ENCODE peak calls at places on chromosomes 12 and 14, in ten cellular contexts. R, H, S, N, V, U, O, B, A and T are unnamed samples.

GRCh38 chr14:37585971-37586759 is 8.9 kb downstream of the FOXA1 start:
- DNase-seq in N (no peak), V (no peak), A (no peak), U (no peak), B (no peak), R (no peak), H (no peak), O (no peak), S (no peak), T (no peak)

GRCh38 chr14:21543426-21544350 is 17.5 kb upstream of the SALL2 start:
- DNase-seq in U (no peak), S (peak; percentile 21), O (no peak), H (no peak), V (peak; percentile 52), R (no peak), N (no peak), A (no peak), B (no peak), T (no peak)

GRCh38 chr14:106037380-106037779 is 511.0 kb downstream of the TMEM121 start:
- DNase-seq in B (no peak), V (no peak), R (no peak), H (no peak), S (no peak), O (no peak), U (no peak), N (no peak), A (no peak), T (no peak)

GRCh38 chr12:97946701-97947100 is 484.1 kb downstream of the RMST start:
- DNase-seq in S (no peak), N (no peak), H (no peak), A (no peak), U (no peak), V (peak; percentile 23), B (no peak), R (no peak), O (no peak), T (no peak)

GRCh38 chr12:89469361-89469760 is 55.2 kb downstream of the GALNT4 start:
- DNase-seq in R (no peak), V (no peak), A (no peak), H (no peak), B (peak; percentile 73), S (no peak), O (no peak), U (no peak), N (no peak), T (no peak)

GRCh38 chr12:48572326-48572725 is 2.5 kb upstream of the LALBA start:
- DNase-seq in S (no peak), V (no peak), U (no peak), H (no peak), O (no peak), A (no peak), B (no peak), R (no peak), N (no peak), T (no peak)

GRCh38 chr12:40921563-40922163 is 229.4 kb downstream of the CNTN1 start:
- DNase-seq in B (peak; percentile 19), S (no peak), V (peak; percentile 37), N (no peak), R (peak; percentile 8), O (no peak), A (no peak), H (peak; percentile 39), U (no peak), T (peak; percentile 2)

GRCh38 chr12:59191372-59191771 is 271.1 kb upstream of the LRIG3 start:
- DNase-seq in U (no peak), H (no peak), A (no peak), S (no peak), R (no peak), N (no peak), O (no peak), B (no peak), V (no peak), T (no peak)

GRCh38 chr12:99766408-99766807 is 118.9 kb downstream of the GARIN6 start:
- DNase-seq in A (no peak), S (no peak), U (no peak), B (no peak), H (no peak), R (no peak), O (no peak), V (no peak), N (no peak), T (no peak)

GRCh38 chr12:10607885-10608458 is 5.4 kb downstream of the MAGOHB start:
- DNase-seq in S (no peak), N (no peak), U (no peak), B (peak; percentile 15), V (peak; percentile 21), H (no peak), A (no peak), O (no peak), R (no peak), T (no peak)

GRCh38 chr14:25055005-25055404 is 5.1 kb upstream of the STXBP6 start:
- DNase-seq in O (no peak), H (no peak), V (no peak), R (no peak), B (no peak), S (no peak), A (no peak), N (no peak), U (no peak), T (no peak)

GRCh38 chr14:24430143-24430681 is 458 bp downstream of the KHNYN start:
- DNase-seq in B (peak; percentile 66), V (peak; percentile 51), A (peak; percentile 70), H (peak; percentile 90), U (peak; percentile 42), S (peak; percentile 88), R (peak; percentile 71), N (no peak), O (peak; percentile 88), T (no peak)

GRCh38 chr14:71148627-71149026 is 241.4 kb downstream of the PCNX1 start:
- DNase-seq in N (no peak), H (no peak), R (no peak), O (no peak), S (no peak), U (no peak), B (no peak), V (no peak), A (no peak), T (no peak)

GRCh38 chr12:31599053-31599452 is 8.1 kb upstream of the DENND5B start:
- DNase-seq in O (no peak), R (no peak), H (no peak), N (no peak), U (no peak), S (no peak), B (no peak), A (no peak), V (peak; percentile 87), T (no peak)

GRCh38 chr12:32159381-32159780 is 52.7 kb downstream of the BICD1 start:
- DNase-seq in U (no peak), A (no peak), N (no peak), O (no peak), V (no peak), R (no peak), H (no peak), B (no peak), S (no peak), T (no peak)

GRCh38 chr12:21941522-21942376 is 523 bp upstream of the ABCC9 start:
- DNase-seq in H (peak; percentile 75), R (no peak), N (no peak), S (peak; percentile 14), V (no peak), A (peak; percentile 33), U (peak; percentile 53), B (peak; percentile 26), O (peak; percentile 72), T (no peak)

GRCh38 chr12:21945002-21945401 is 3.8 kb upstream of the ABCC9 start:
- DNase-seq in B (no peak), V (no peak), S (no peak), A (no peak), O (no peak), N (no peak), R (no peak), U (no peak), H (no peak), T (no peak)

GRCh38 chr12:21940972-21941521 is at the start of gene ABCC9:
- DNase-seq in A (peak; percentile 40), O (peak; percentile 74), R (no peak), S (peak; percentile 62), B (peak; percentile 33), H (peak; percentile 46), V (no peak), N (no peak), U (peak; percentile 73), T (no peak)

GRCh38 chr12:21940549-21940948 is 677 bp downstream of the ABCC9 start:
- DNase-seq in A (no peak), S (no peak), B (no peak), N (no peak), V (no peak), O (no peak), H (no peak), R (no peak), U (no peak), T (no peak)

DNA sequence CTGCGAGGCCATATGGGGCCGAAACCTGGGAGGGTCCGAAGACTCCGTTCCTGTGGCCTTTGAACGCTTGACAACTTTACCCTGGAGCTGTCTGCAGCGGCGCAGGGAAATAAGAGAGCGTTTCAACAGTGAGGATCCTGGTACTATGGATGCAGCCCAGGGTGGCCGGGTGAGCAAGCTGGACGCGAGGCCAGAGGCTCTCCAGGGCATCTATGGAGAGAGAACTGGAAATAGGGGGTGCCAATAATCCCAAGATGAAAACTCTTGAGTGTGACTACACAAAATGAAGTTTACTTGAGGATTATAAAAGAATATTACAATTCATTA is 1.1 kb upstream of the ABCC9 start:
- DNase-seq in S (no peak), V (no peak), R (no peak), B (no peak), O (no peak), A (no peak), H (no peak), N (no peak), U (no peak), T (no peak)
- H3K4me3 ChIP-seq in S (no peak overlapping the region), V (no peak overlapping the region), R (no peak overlapping the region), B (no peak overlapping the region), O (peak overlapping the region; percentile 63), A (peak overlapping the region; percentile 34), H (peak overlapping the region; percentile 70), N (no peak overlapping the region), U (peak overlapping the region; percentile 61), T (no peak overlapping the region)

GRCh38 chr12:26689281-26689841 is 143.6 kb downstream of the ITPR2 start:
- DNase-seq in S (no peak), O (no peak), N (no peak), V (no peak), R (peak; percentile 60), A (no peak), U (no peak), H (no peak), B (no peak), T (no peak)
- H3K27ac ChIP-seq in S (no peak overlapping the region), O (no peak overlapping the region), N (no peak overlapping the region), V (no peak overlapping the region), R (peak overlapping the region; percentile 47), A (no peak overlapping the region), U (no peak overlapping the region), H (no peak overlapping the region), B (no peak overlapping the region), T (no peak overlapping the region)

GRCh38 chr14:91009501-91010152 is 50.8 kb downstream of the RPS6KA5 start:
- DNase-seq in H (no peak), B (no peak), A (no peak), S (no peak), R (no peak), U (no peak), V (peak; percentile 94), O (no peak), N (no peak), T (peak; percentile 9)
- H3K4me3 ChIP-seq in H (no peak overlapping the region), B (no peak overlapping the region), A (no peak overlapping the region), S (no peak overlapping the region), R (no peak overlapping the region), U (no peak overlapping the region), V (peak overlapping the region; percentile 14), O (no peak overlapping the region), N (no peak overlapping the region), T (peak overlapping the region; percentile 62)

GRCh38 chr14:54902521-54903420 is at the start of gene GCH1:
- DNase-seq in H (peak; percentile 94), S (peak; percentile 85), B (peak; percentile 16), N (no peak), A (peak; percentile 27), V (peak; percentile 86), O (peak; percentile 79), R (peak; percentile 72), U (peak; percentile 9), T (peak; percentile 85)
- H3K27ac ChIP-seq in H (peak within 1 kb of the TSS; percentile 94), S (peak within 1 kb of the TSS; percentile 79), B (no peak within 1 kb of the TSS), N (no peak within 1 kb of the TSS), A (no peak within 1 kb of the TSS), V (peak within 1 kb of the TSS; percentile 46), O (peak within 1 kb of the TSS; percentile 82), R (peak within 1 kb of the TSS; percentile 92), U (peak within 1 kb of the TSS; percentile 75), T (peak within 1 kb of the TSS; percentile 92)